ENCODE peak calls at places on chromosomes 7 and 10, in six cellular contexts. One of them, this sample, is unnamed. For H3K9me3 and H3K4me1, the result is how much of the 10 kb centered on the place peaks cover.

GRCh38 chr7:40715053-40715430 is 580.2 kb downstream of the SUGCT start:
- DNase-seq in PC-3: no peak
- DNase-seq in ascending aorta: no peak
- DNase-seq in psoas muscle: no peak
- DNase-seq in stomach: no peak
- DNase-seq in BE2C: no peak
- DNase-seq in this sample: no peak

GRCh38 chr10:49081532-49082275 is 33.6 kb downstream of the VSTM4 start:
- DNase-seq in stomach: peak
- DNase-seq in psoas muscle: no peak
- DNase-seq in BE2C: no peak
- DNase-seq in ascending aorta: no peak
- DNase-seq in PC-3: no peak
- DNase-seq in this sample: peak

GRCh38 chr10:61974611-61975010 is 73.1 kb downstream of the ARID5B start:
- DNase-seq in BE2C: peak
- DNase-seq in PC-3: peak
- DNase-seq in psoas muscle: peak
- DNase-seq in stomach: peak
- DNase-seq in ascending aorta: no peak
- DNase-seq in this sample: peak

GRCh38 chr7:127154101-127154500 is 98.6 kb downstream of the GRM8 start:
- DNase-seq in stomach: no peak
- DNase-seq in PC-3: no peak
- DNase-seq in BE2C: no peak
- DNase-seq in psoas muscle: no peak
- DNase-seq in ascending aorta: no peak
- DNase-seq in this sample: no peak

GRCh38 chr10:28036587-28036986 is 37.7 kb upstream of the ODAD2 start:
- DNase-seq in BE2C: no peak
- DNase-seq in stomach: no peak
- DNase-seq in ascending aorta: no peak
- DNase-seq in psoas muscle: no peak
- DNase-seq in PC-3: peak
- DNase-seq in this sample: no peak

GRCh38 chr10:30534465-30535144 is 94.9 kb downstream of the LYZL2 start:
- DNase-seq in stomach: peak
- DNase-seq in PC-3: peak
- DNase-seq in ascending aorta: peak
- DNase-seq in BE2C: peak
- DNase-seq in psoas muscle: peak
- DNase-seq in this sample: peak

GRCh38 chr7:22153427-22154106 is 203.4 kb downstream of the RAPGEF5 start:
- DNase-seq in BE2C: no peak
- DNase-seq in ascending aorta: no peak
- DNase-seq in psoas muscle: no peak
- DNase-seq in PC-3: no peak
- DNase-seq in stomach: no peak
- DNase-seq in this sample: no peak

GRCh38 chr7:33554046-33554445 is 351.3 kb upstream of the BMPER start:
- DNase-seq in psoas muscle: no peak
- DNase-seq in BE2C: no peak
- DNase-seq in ascending aorta: no peak
- DNase-seq in stomach: no peak
- DNase-seq in PC-3: no peak
- DNase-seq in this sample: no peak

GRCh38 chr7:154575497-154575896 is 427.4 kb downstream of the PAXIP1 start:
- DNase-seq in PC-3: no peak
- DNase-seq in stomach: no peak
- DNase-seq in ascending aorta: no peak
- DNase-seq in BE2C: no peak
- DNase-seq in psoas muscle: no peak
- DNase-seq in this sample: no peak

GRCh38 chr7:154577141-154577540 is 425.8 kb downstream of the PAXIP1 start:
- DNase-seq in psoas muscle: no peak
- DNase-seq in ascending aorta: no peak
- DNase-seq in BE2C: no peak
- DNase-seq in PC-3: no peak
- DNase-seq in stomach: no peak
- DNase-seq in this sample: no peak

GRCh38 chr7:154571772-154572171 is 431.2 kb downstream of the PAXIP1 start:
- DNase-seq in stomach: no peak
- DNase-seq in ascending aorta: no peak
- DNase-seq in BE2C: no peak
- DNase-seq in psoas muscle: no peak
- DNase-seq in PC-3: no peak
- DNase-seq in this sample: no peak

GRCh38 chr7:154576604-154577003 is 426.3 kb downstream of the PAXIP1 start:
- DNase-seq in stomach: no peak
- DNase-seq in BE2C: no peak
- DNase-seq in ascending aorta: no peak
- DNase-seq in psoas muscle: no peak
- DNase-seq in PC-3: no peak
- DNase-seq in this sample: no peak

DNA sequence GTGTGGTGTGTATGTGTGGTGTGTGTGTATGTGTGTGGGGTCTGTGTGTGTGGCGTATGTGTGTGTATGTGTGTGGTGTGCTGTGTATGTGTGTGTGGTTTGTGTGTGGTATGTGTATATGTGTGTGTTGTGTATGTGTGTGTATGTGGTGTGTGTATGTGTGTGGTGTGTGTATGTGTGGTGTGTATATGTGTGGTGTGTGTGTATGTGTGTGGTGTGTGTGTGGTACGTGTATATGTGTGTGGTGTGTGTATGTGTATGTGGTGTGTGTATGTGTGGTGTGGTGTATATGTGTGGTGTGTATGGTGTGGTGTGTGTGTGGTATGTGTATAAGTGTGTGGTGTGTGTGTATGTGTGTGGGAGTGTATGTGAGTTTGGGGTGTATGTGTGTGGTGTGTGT is 428.7 kb downstream of the PAXIP1 start:
- DNase-seq in PC-3: no peak
- DNase-seq in ascending aorta: no peak
- DNase-seq in stomach: no peak
- DNase-seq in psoas muscle: no peak
- DNase-seq in BE2C: no peak
- DNase-seq in this sample: no peak
- H3K9me3 ChIP-seq in PC-3: under half
- H3K9me3 ChIP-seq in ascending aorta: under half
- H3K9me3 ChIP-seq in stomach: under half
- H3K9me3 ChIP-seq in psoas muscle: under half
- H3K9me3 ChIP-seq in BE2C: under half
- H3K9me3 ChIP-seq in this sample: under half

DNA sequence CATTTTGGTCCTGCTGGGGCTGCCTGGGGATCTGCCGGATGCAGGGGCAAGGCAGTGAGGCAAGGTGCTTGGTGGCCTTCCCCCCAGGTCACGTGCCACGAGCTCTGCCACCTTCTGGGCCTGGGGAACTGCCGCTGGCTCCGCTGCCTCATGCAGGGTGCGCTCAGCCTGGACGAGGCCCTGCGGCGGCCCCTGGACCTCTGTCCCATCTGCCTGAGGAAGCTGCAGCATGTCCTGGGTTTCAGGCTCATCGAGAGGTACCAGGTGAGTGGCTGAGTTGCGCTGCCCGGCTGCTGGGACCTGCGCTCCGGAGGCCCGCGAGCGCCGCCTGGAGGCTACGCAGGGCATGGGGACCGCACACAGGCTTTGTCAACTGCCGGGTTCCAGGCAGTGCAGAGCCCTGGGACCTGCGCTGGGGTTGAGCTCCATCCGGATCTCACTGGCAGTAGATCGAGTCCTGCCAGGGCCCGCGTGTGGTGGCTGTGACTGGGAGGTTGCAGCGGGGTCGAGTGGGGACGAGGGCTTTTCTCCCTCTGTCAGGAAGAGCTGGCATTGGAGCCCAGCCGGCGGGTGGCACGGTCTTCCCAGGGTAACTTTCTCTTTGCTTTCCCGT is 21.7 kb downstream of the AMZ1 start:
- DNase-seq in BE2C: peak
- DNase-seq in stomach: peak
- DNase-seq in psoas muscle: peak
- DNase-seq in ascending aorta: no peak
- DNase-seq in PC-3: peak
- DNase-seq in this sample: peak
- TF ChIP-seq CTCF in BE2C: peak
- TF ChIP-seq CTCF in stomach: peak
- TF ChIP-seq CTCF in psoas muscle: peak
- TF ChIP-seq CTCF in ascending aorta: peak
- TF ChIP-seq CTCF in PC-3: peak
- TF ChIP-seq CTCF in this sample: peak

GRCh38 chr7:69736411-69736810 is 138.1 kb downstream of the AUTS2 start:
- DNase-seq in psoas muscle: no peak
- DNase-seq in ascending aorta: no peak
- DNase-seq in BE2C: no peak
- DNase-seq in PC-3: no peak
- DNase-seq in stomach: no peak
- DNase-seq in this sample: no peak

GRCh38 chr7:69738396-69738889 is 140.2 kb downstream of the AUTS2 start:
- DNase-seq in stomach: no peak
- DNase-seq in PC-3: no peak
- DNase-seq in ascending aorta: no peak
- DNase-seq in psoas muscle: no peak
- DNase-seq in BE2C: peak
- DNase-seq in this sample: no peak

GRCh38 chr7:69742237-69742636 is 144.0 kb downstream of the AUTS2 start:
- DNase-seq in ascending aorta: no peak
- DNase-seq in PC-3: no peak
- DNase-seq in stomach: no peak
- DNase-seq in psoas muscle: no peak
- DNase-seq in BE2C: no peak
- DNase-seq in this sample: no peak

GRCh38 chr7:69739906-69740545 is 141.8 kb downstream of the AUTS2 start:
- DNase-seq in BE2C: peak
- DNase-seq in PC-3: no peak
- DNase-seq in ascending aorta: no peak
- DNase-seq in stomach: no peak
- DNase-seq in psoas muscle: peak
- DNase-seq in this sample: peak

GRCh38 chr7:69739182-69739581 is 140.9 kb downstream of the AUTS2 start:
- DNase-seq in psoas muscle: no peak
- DNase-seq in stomach: no peak
- DNase-seq in ascending aorta: no peak
- DNase-seq in PC-3: no peak
- DNase-seq in BE2C: no peak
- DNase-seq in this sample: no peak
- H3K4me1 ChIP-seq in psoas muscle: under half
- H3K4me1 ChIP-seq in stomach: under half
- H3K4me1 ChIP-seq in ascending aorta: under half
- H3K4me1 ChIP-seq in PC-3: under half
- H3K4me1 ChIP-seq in BE2C: half or more
- H3K4me1 ChIP-seq in this sample: under half

GRCh38 chr7:63041786-63042185 is 956.9 kb upstream of the ZNF722 start:
- DNase-seq in psoas muscle: no peak
- DNase-seq in BE2C: no peak
- DNase-seq in PC-3: no peak
- DNase-seq in ascending aorta: no peak
- DNase-seq in stomach: no peak
- DNase-seq in this sample: no peak
- H3K9me3 ChIP-seq in psoas muscle: under half
- H3K9me3 ChIP-seq in BE2C: under half
- H3K9me3 ChIP-seq in PC-3: under half
- H3K9me3 ChIP-seq in ascending aorta: under half
- H3K9me3 ChIP-seq in stomach: half or more
- H3K9me3 ChIP-seq in this sample: under half

This sample was measured in heart right ventricle.